ENCODE peak calls at places on chromosome 10, in seven cellular contexts. Q is myocyte, U is neuronal stem cell, W is brain microvascular endothelial cell, O is mesenchymal stem cell, K is mesothelial cell of epicardium, L is GM12891. V is an unnamed sample.

GRCh38 chr10:129605986-129606518 is 139.0 kb downstream of the MGMT start:
- DNase-seq in L (no peak), W (no peak), Q (no peak), K (no peak), U (no peak), O (peak), V (no peak)

GRCh38 chr10:110803830-110804338 is 67.8 kb upstream of the PDCD4 start:
- DNase-seq in L (no peak), U (peak), O (peak), Q (peak), K (no peak), W (no peak), V (peak)

GRCh38 chr10:79093658-79094411 is 25.1 kb downstream of the ZMIZ1 start:
- DNase-seq in K (no peak), Q (peak), O (peak), W (no peak), L (no peak), U (no peak), V (no peak)

GRCh38 chr10:89861584-89862287 is 160.3 kb downstream of the KIF20B start:
- DNase-seq in K (no peak), U (no peak), O (peak), Q (no peak), W (peak), L (no peak), V (peak)

GRCh38 chr10:91775731-91776130 is 22.5 kb upstream of the TNKS2 start:
- DNase-seq in W (no peak), U (no peak), Q (no peak), K (no peak), O (no peak), L (no peak), V (no peak)

GRCh38 chr10:52883996-52884871 is 111.7 kb upstream of the MBL2 start:
- DNase-seq in U (peak), W (peak), L (peak), Q (peak), K (no peak), O (peak), V (peak)

GRCh38 chr10:86344281-86344680 is 22.3 kb downstream of the GRID1 start:
- DNase-seq in K (no peak), O (no peak), L (no peak), W (no peak), U (no peak), Q (no peak), V (no peak)

GRCh38 chr10:29517352-29517923 is 117.3 kb downstream of the SVIL start:
- DNase-seq in L (no peak), W (peak), K (no peak), O (peak), Q (peak), U (peak), V (peak)

GRCh38 chr10:71567006-71567405 is 152.6 kb downstream of the C10orf105 start:
- DNase-seq in O (no peak), W (no peak), U (no peak), K (no peak), L (no peak), Q (no peak), V (no peak)

GRCh38 chr10:97063983-97064837 is 121.5 kb downstream of the SLIT1 start:
- DNase-seq in L (no peak), Q (no peak), W (no peak), O (no peak), U (no peak), K (no peak), V (no peak)

GRCh38 chr10:125820705-125821104 is 2.4 kb downstream of the UROS start:
- DNase-seq in Q (no peak), L (no peak), O (no peak), U (no peak), W (no peak), K (no peak), V (no peak)

GRCh38 chr10:31689233-31689632 is 239.4 kb downstream of the ARHGAP12 start:
- DNase-seq in O (no peak), Q (no peak), K (no peak), U (no peak), L (no peak), W (no peak), V (no peak)

GRCh38 chr10:102300289-102300843 is 55.0 kb downstream of the GBF1 start:
- DNase-seq in W (peak), O (peak), L (no peak), U (no peak), K (no peak), Q (peak), V (peak)

GRCh38 chr10:132788180-132788830 is 2.4 kb upstream of the NKX6-2 start:
- DNase-seq in U (no peak), O (peak), Q (no peak), W (no peak), L (no peak), K (no peak), V (peak)

GRCh38 chr10:69315100-69315542 is 36.8 kb downstream of the HK1 start:
- DNase-seq in Q (no peak), U (no peak), W (no peak), L (no peak), O (no peak), K (no peak), V (no peak)

GRCh38 chr10:110357252-110357780 is 52.6 kb upstream of the SMNDC1 start:
- DNase-seq in O (peak), L (no peak), K (no peak), U (no peak), W (peak), Q (peak), V (peak)

GRCh38 chr10:60942604-60943269 is 1.2 kb downstream of the RHOBTB1 start:
- DNase-seq in W (peak), U (no peak), K (peak), Q (peak), L (no peak), O (peak), V (peak)

GRCh38 chr10:91683976-91684375 is 51.1 kb upstream of the PPP1R3C start:
- DNase-seq in L (no peak), W (peak), O (peak), Q (peak), U (no peak), K (no peak), V (no peak)

GRCh38 chr10:26622891-26623290 is 74.6 kb upstream of the PDSS1 start:
- DNase-seq in L (no peak), Q (no peak), U (no peak), K (no peak), W (no peak), O (no peak), V (no peak)

GRCh38 chr10:21030096-21030495 is 133.0 kb upstream of the NEBL start:
- DNase-seq in L (no peak), Q (no peak), W (peak), U (no peak), K (no peak), O (peak), V (no peak)

GRCh38 chr10:34739915-34740314 is 75.2 kb downstream of the PARD3 start:
- DNase-seq in K (peak), Q (peak), W (peak), L (no peak), U (peak), O (peak), V (peak)

GRCh38 chr10:123742751-123743440 is 76.7 kb downstream of the GPR26 start:
- DNase-seq in O (no peak), L (no peak), W (no peak), Q (no peak), K (no peak), U (no peak), V (no peak)

GRCh38 chr10:110642980-110643655 is 1.0 kb upstream of the RBM20 start:
- DNase-seq in Q (no peak), W (no peak), U (peak), L (no peak), O (peak), K (no peak), V (peak)

GRCh38 chr10:95346715-95347401 is 56.1 kb upstream of the PDLIM1 start:
- DNase-seq in W (no peak), O (no peak), Q (no peak), U (peak), K (no peak), L (no peak), V (peak)

GRCh38 chr10:84801156-84801555 is 472.8 kb downstream of the CCSER2 start:
- DNase-seq in Q (no peak), W (no peak), L (no peak), K (no peak), O (no peak), U (no peak), V (no peak)

GRCh38 chr10:33248638-33249037 is 85.8 kb downstream of the NRP1 start:
- DNase-seq in U (no peak), K (no peak), O (peak), Q (peak), W (peak), L (no peak), V (no peak)

V was measured in cardiac muscle cell.